ENCODE peak calls at places on chromosomes 11 and 22, in five cellular contexts. G, D, U, Y and C are unnamed samples.

GRCh38 chr11:106854429-106854828 is 163.8 kb downstream of the GUCY1A2 start:
- DNase-seq in G (no peak), D (no peak), U (no peak), Y (no peak), C (no peak)

GRCh38 chr11:36041988-36042606 is 98.2 kb downstream of the LDLRAD3 start:
- DNase-seq in G (no peak), D (no peak), U (no peak), Y (no peak), C (no peak)

GRCh38 chr11:83836883-83837654 is 550.9 kb upstream of the CCDC90B start:
- DNase-seq in G (peak), D (no peak), U (peak), Y (no peak), C (peak)

GRCh38 chr22:47193606-47194316 is 431.3 kb downstream of the TBC1D22A start:
- DNase-seq in G (no peak), D (peak), U (no peak), Y (no peak), C (no peak)

GRCh38 chr22:39868741-39869140 is 24.8 kb downstream of the ENTHD1 start:
- DNase-seq in G (no peak), D (no peak), U (no peak), Y (no peak), C (no peak)

GRCh38 chr11:86955111-86955673 is at the start of gene FZD4:
- DNase-seq in G (peak), D (peak), U (peak), Y (no peak), C (peak)

GRCh38 chr22:36055376-36056310 is 27.0 kb upstream of the RBFOX2 start:
- DNase-seq in G (no peak), D (no peak), U (no peak), Y (no peak), C (no peak)

GRCh38 chr22:24433868-24434471 is 6.6 kb downstream of the ADORA2A start:
- DNase-seq in G (no peak), D (no peak), U (no peak), Y (peak), C (no peak)

GRCh38 chr22:33487041-33487716 is 429.0 kb upstream of the SYN3 start:
- DNase-seq in G (no peak), D (no peak), U (no peak), Y (no peak), C (no peak)

GRCh38 chr11:118071416-118072030 is 5.4 kb upstream of the TMPRSS4 start:
- DNase-seq in G (no peak), D (no peak), U (no peak), Y (no peak), C (no peak)

GRCh38 chr11:113275602-113276001 is 38.8 kb upstream of the TTC12 start:
- DNase-seq in G (no peak), D (no peak), U (no peak), Y (no peak), C (no peak)

GRCh38 chr22:26318975-26319374 is 110.1 kb upstream of the ASPHD2 start:
- DNase-seq in G (no peak), D (peak), U (no peak), Y (no peak), C (no peak)

GRCh38 chr22:31937328-31937727 is 7.0 kb upstream of the YWHAH start:
- DNase-seq in G (no peak), D (no peak), U (no peak), Y (no peak), C (no peak)

GRCh38 chr11:1307998-1308744 is 1.3 kb downstream of the TOLLIP start:
- DNase-seq in G (no peak), D (no peak), U (no peak), Y (no peak), C (no peak)

GRCh38 chr11:133917921-133918605 is 38.7 kb downstream of the IGSF9B start:
- DNase-seq in G (no peak), D (no peak), U (peak), Y (no peak), C (no peak)

GRCh38 chr11:3830741-3831140 is 10.0 kb downstream of the RHOG start:
- DNase-seq in G (no peak), D (no peak), U (no peak), Y (no peak), C (no peak)

GRCh38 chr11:63766501-63767270 is 1.9 kb downstream of the ZFTA start:
- DNase-seq in G (no peak), D (no peak), U (peak), Y (no peak), C (no peak)

GRCh38 chr11:133927690-133928627 is 28.8 kb downstream of the IGSF9B start:
- DNase-seq in G (peak), D (peak), U (peak), Y (peak), C (peak)

GRCh38 chr22:40552070-40552469 is 84.4 kb downstream of the MRTFA start:
- DNase-seq in G (no peak), D (no peak), U (peak), Y (no peak), C (no peak)

GRCh38 chr22:45240137-45240809 is 421 bp downstream of the KIAA0930 start:
- DNase-seq in G (peak), D (no peak), U (peak), Y (no peak), C (no peak)

GRCh38 chr11:63970902-63971301 is 3.5 kb upstream of the COX8A start:
- DNase-seq in G (no peak), D (no peak), U (no peak), Y (no peak), C (no peak)

GRCh38 chr11:105100976-105101630 is 38.5 kb downstream of the CARD18 start:
- DNase-seq in G (no peak), D (no peak), U (no peak), Y (no peak), C (no peak)

GRCh38 chr11:111045408-111045806 is 200.1 kb upstream of the POU2AF2 start:
- DNase-seq in G (no peak), D (no peak), U (no peak), Y (no peak), C (no peak)

GRCh38 chr11:16136792-16137395 is 219.5 kb downstream of the SOX6 start:
- DNase-seq in G (no peak), D (no peak), U (no peak), Y (no peak), C (no peak)

GRCh38 chr11:112780351-112781043 is 180.7 kb upstream of the NCAM1 start:
- DNase-seq in G (no peak), D (peak), U (peak), Y (no peak), C (no peak)

GRCh38 chr22:43342347-43343261 is 568 bp downstream of the SCUBE1 start:
- DNase-seq in G (no peak), D (no peak), U (no peak), Y (no peak), C (no peak)

GRCh38 chr11:29446132-29446531 is 570.7 kb downstream of the KCNA4 start:
- DNase-seq in G (no peak), D (no peak), U (peak), Y (no peak), C (no peak)